ENCODE peak calls at places on chromosomes 6 and 20, in eight cellular contexts. One of them, this sample, is unnamed.
A peak's percentile ranks its signal among the peaks of the same experiment; 100 is the strongest.

GRCh38 chr6:166318649-166319600 is 10.7 kb upstream of the PRR18 start:
- DNase-seq in A549: no peak
- DNase-seq in KBM-7: no peak
- DNase-seq in WTC11: no peak
- DNase-seq in endothelial cell: no peak
- DNase-seq in fibroblast of lung: no peak
- DNase-seq in neural crest cell: no peak
- DNase-seq in neural progenitor cell: no peak
- DNase-seq in this sample: no peak

GRCh38 chr6:28353981-28354676 is 4.4 kb downstream of the ZKSCAN3 start:
- DNase-seq in A549: no peak
- DNase-seq in KBM-7: no peak
- DNase-seq in WTC11: no peak
- DNase-seq in endothelial cell: no peak
- DNase-seq in fibroblast of lung: peak; percentile 86
- DNase-seq in neural crest cell: no peak
- DNase-seq in neural progenitor cell: no peak
- DNase-seq in this sample: no peak

GRCh38 chr6:105591053-105591452 is 188.2 kb upstream of the PREP start:
- DNase-seq in A549: no peak
- DNase-seq in KBM-7: peak; percentile 35
- DNase-seq in WTC11: no peak
- DNase-seq in endothelial cell: no peak
- DNase-seq in fibroblast of lung: peak; percentile 71
- DNase-seq in neural crest cell: no peak
- DNase-seq in neural progenitor cell: no peak
- DNase-seq in this sample: no peak

GRCh38 chr20:63372971-63373885 is 12.1 kb upstream of the CHRNA4 start:
- DNase-seq in A549: no peak
- DNase-seq in KBM-7: no peak
- DNase-seq in WTC11: no peak
- DNase-seq in endothelial cell: no peak
- DNase-seq in fibroblast of lung: no peak
- DNase-seq in neural crest cell: no peak
- DNase-seq in neural progenitor cell: no peak
- DNase-seq in this sample: no peak

GRCh38 chr20:36116813-36117441 is 37.6 kb upstream of the EPB41L1 start:
- DNase-seq in A549: no peak
- DNase-seq in KBM-7: no peak
- DNase-seq in WTC11: no peak
- DNase-seq in endothelial cell: no peak
- DNase-seq in fibroblast of lung: peak; percentile 93
- DNase-seq in neural crest cell: no peak
- DNase-seq in neural progenitor cell: no peak
- DNase-seq in this sample: no peak

GRCh38 chr20:58749979-58750378 is 57.4 kb downstream of the NPEPL1 start:
- DNase-seq in A549: no peak
- DNase-seq in KBM-7: no peak
- DNase-seq in WTC11: no peak
- DNase-seq in endothelial cell: no peak
- DNase-seq in fibroblast of lung: no peak
- DNase-seq in neural crest cell: no peak
- DNase-seq in neural progenitor cell: no peak
- DNase-seq in this sample: no peak

GRCh38 chr20:33076662-33077398 is 2.6 kb upstream of the BPIFB4 start:
- DNase-seq in A549: peak; percentile 39
- DNase-seq in KBM-7: peak; percentile 14
- DNase-seq in WTC11: no peak
- DNase-seq in endothelial cell: peak; percentile 28
- DNase-seq in fibroblast of lung: no peak
- DNase-seq in neural crest cell: no peak
- DNase-seq in neural progenitor cell: peak; percentile 40
- DNase-seq in this sample: no peak

GRCh38 chr6:132401120-132401940 is at the start of gene MOXD1:
- DNase-seq in A549: peak; percentile 20
- DNase-seq in KBM-7: no peak
- DNase-seq in WTC11: peak; percentile 72
- DNase-seq in endothelial cell: peak; percentile 52
- DNase-seq in fibroblast of lung: peak; percentile 58
- DNase-seq in neural crest cell: peak; percentile 45
- DNase-seq in neural progenitor cell: peak; percentile 84
- DNase-seq in this sample: no peak

GRCh38 chr6:169248521-169248971 is 5.1 kb downstream of the THBS2 start:
- DNase-seq in A549: no peak
- DNase-seq in KBM-7: no peak
- DNase-seq in WTC11: no peak
- DNase-seq in endothelial cell: no peak
- DNase-seq in fibroblast of lung: no peak
- DNase-seq in neural crest cell: no peak
- DNase-seq in neural progenitor cell: no peak
- DNase-seq in this sample: no peak

GRCh38 chr20:63135411-63135810 is 80.5 kb downstream of the YTHDF1 start:
- DNase-seq in A549: no peak
- DNase-seq in KBM-7: no peak
- DNase-seq in WTC11: peak; percentile 59
- DNase-seq in endothelial cell: no peak
- DNase-seq in fibroblast of lung: no peak
- DNase-seq in neural crest cell: no peak
- DNase-seq in neural progenitor cell: peak; percentile 31
- DNase-seq in this sample: no peak

GRCh38 chr6:34143884-34144580 is 1.9 kb downstream of the GRM4 start:
- DNase-seq in A549: peak; percentile 40
- DNase-seq in KBM-7: peak; percentile 63
- DNase-seq in WTC11: peak; percentile 87
- DNase-seq in endothelial cell: peak; percentile 79
- DNase-seq in fibroblast of lung: peak; percentile 13
- DNase-seq in neural crest cell: peak; percentile 75
- DNase-seq in neural progenitor cell: peak; percentile 95
- DNase-seq in this sample: no peak

GRCh38 chr6:49522710-49523593 is 23.2 kb downstream of the GLYATL3 start:
- DNase-seq in A549: no peak
- DNase-seq in KBM-7: no peak
- DNase-seq in WTC11: no peak
- DNase-seq in endothelial cell: no peak
- DNase-seq in fibroblast of lung: no peak
- DNase-seq in neural crest cell: no peak
- DNase-seq in neural progenitor cell: no peak
- DNase-seq in this sample: no peak

GRCh38 chr20:41004561-41005360 is 23.9 kb upstream of the TOP1 start:
- DNase-seq in A549: no peak
- DNase-seq in KBM-7: no peak
- DNase-seq in WTC11: no peak
- DNase-seq in endothelial cell: no peak
- DNase-seq in fibroblast of lung: peak; percentile 43
- DNase-seq in neural crest cell: no peak
- DNase-seq in neural progenitor cell: no peak
- DNase-seq in this sample: no peak

GRCh38 chr6:53793318-53793975 is 1.4 kb upstream of the LRRC1 start:
- DNase-seq in A549: peak; percentile 53
- DNase-seq in KBM-7: peak; percentile 78
- DNase-seq in WTC11: peak; percentile 38
- DNase-seq in endothelial cell: peak; percentile 52
- DNase-seq in fibroblast of lung: peak; percentile 68
- DNase-seq in neural crest cell: peak; percentile 35
- DNase-seq in neural progenitor cell: peak; percentile 60
- DNase-seq in this sample: peak; percentile 31

GRCh38 chr6:12359051-12359450 is 68.9 kb downstream of the EDN1 start:
- DNase-seq in A549: no peak
- DNase-seq in KBM-7: no peak
- DNase-seq in WTC11: no peak
- DNase-seq in endothelial cell: no peak
- DNase-seq in fibroblast of lung: no peak
- DNase-seq in neural crest cell: no peak
- DNase-seq in neural progenitor cell: no peak
- DNase-seq in this sample: no peak

GRCh38 chr20:47213960-47214359 is 142.5 kb downstream of the ZMYND8 start:
- DNase-seq in A549: no peak
- DNase-seq in KBM-7: no peak
- DNase-seq in WTC11: no peak
- DNase-seq in endothelial cell: no peak
- DNase-seq in fibroblast of lung: no peak
- DNase-seq in neural crest cell: no peak
- DNase-seq in neural progenitor cell: no peak
- DNase-seq in this sample: no peak

GRCh38 chr6:166556871-166557322 is 29.6 kb downstream of the RAMACL start:
- DNase-seq in A549: peak; percentile 23
- DNase-seq in KBM-7: peak; percentile 18
- DNase-seq in WTC11: no peak
- DNase-seq in endothelial cell: no peak
- DNase-seq in fibroblast of lung: peak; percentile 94
- DNase-seq in neural crest cell: no peak
- DNase-seq in neural progenitor cell: peak; percentile 33
- DNase-seq in this sample: no peak

GRCh38 chr20:62393830-62394229 is 6.9 kb downstream of the RPS21 start:
- DNase-seq in A549: no peak
- DNase-seq in KBM-7: no peak
- DNase-seq in WTC11: no peak
- DNase-seq in endothelial cell: no peak
- DNase-seq in fibroblast of lung: no peak
- DNase-seq in neural crest cell: no peak
- DNase-seq in neural progenitor cell: no peak
- DNase-seq in this sample: no peak

GRCh38 chr6:14275493-14275851 is 157.9 kb downstream of the CD83 start:
- DNase-seq in A549: no peak
- DNase-seq in KBM-7: no peak
- DNase-seq in WTC11: no peak
- DNase-seq in endothelial cell: no peak
- DNase-seq in fibroblast of lung: peak; percentile 58
- DNase-seq in neural crest cell: no peak
- DNase-seq in neural progenitor cell: no peak
- DNase-seq in this sample: no peak

GRCh38 chr6:155528982-155529453 is 73.4 kb upstream of the NOX3 start:
- DNase-seq in A549: no peak
- DNase-seq in KBM-7: peak; percentile 4
- DNase-seq in WTC11: no peak
- DNase-seq in endothelial cell: no peak
- DNase-seq in fibroblast of lung: peak; percentile 91
- DNase-seq in neural crest cell: no peak
- DNase-seq in neural progenitor cell: no peak
- DNase-seq in this sample: no peak

GRCh38 chr6:83838727-83839126 is 14.4 kb upstream of the RIPPLY2 start:
- DNase-seq in A549: no peak
- DNase-seq in KBM-7: no peak
- DNase-seq in WTC11: no peak
- DNase-seq in endothelial cell: no peak
- DNase-seq in fibroblast of lung: no peak
- DNase-seq in neural crest cell: no peak
- DNase-seq in neural progenitor cell: no peak
- DNase-seq in this sample: no peak

GRCh38 chr6:114747995-114748625 is 405.3 kb upstream of the HS3ST5 start:
- DNase-seq in A549: no peak
- DNase-seq in KBM-7: peak; percentile 25
- DNase-seq in WTC11: peak; percentile 36
- DNase-seq in endothelial cell: peak; percentile 58
- DNase-seq in fibroblast of lung: peak; percentile 59
- DNase-seq in neural crest cell: peak; percentile 59
- DNase-seq in neural progenitor cell: peak; percentile 58
- DNase-seq in this sample: no peak

GRCh38 chr6:105199711-105200110 is 19.9 kb upstream of the POPDC3 start:
- DNase-seq in A549: no peak
- DNase-seq in KBM-7: no peak
- DNase-seq in WTC11: no peak
- DNase-seq in endothelial cell: no peak
- DNase-seq in fibroblast of lung: no peak
- DNase-seq in neural crest cell: no peak
- DNase-seq in neural progenitor cell: no peak
- DNase-seq in this sample: no peak

GRCh38 chr6:136344420-136344819 is 54.8 kb upstream of the BCLAF1 start:
- DNase-seq in A549: no peak
- DNase-seq in KBM-7: no peak
- DNase-seq in WTC11: no peak
- DNase-seq in endothelial cell: no peak
- DNase-seq in fibroblast of lung: peak; percentile 77
- DNase-seq in neural crest cell: no peak
- DNase-seq in neural progenitor cell: no peak
- DNase-seq in this sample: no peak